ENCODE peak calls at places on chromosomes 3 and 15, in nine cellular contexts. Z is ovary; A is esophagus squamous epithelium; M is HCT116; Q is tibial artery; W is cardiac muscle cell; E is naive thymus-derived CD4-positive, alpha-beta T cell; T is SJCRH30; O is psoas muscle. J is an unnamed sample.

GRCh38 chr15:86916671-86917450 is 837.2 kb downstream of the AGBL1 start:
- DNase-seq in M (no peak), W (no peak), Z (no peak), E (no peak), A (no peak), O (no peak), T (no peak), Q (no peak), J (no peak)

GRCh38 chr3:32685604-32686185 is 707 bp downstream of the CNOT10 start:
- DNase-seq in M (no peak), E (no peak), O (no peak), T (no peak), W (peak), A (no peak), Z (no peak), Q (no peak), J (no peak)

GRCh38 chr3:160641675-160642330 is 35.2 kb upstream of the ARL14 start:
- DNase-seq in E (no peak), W (peak), A (no peak), T (no peak), M (no peak), Z (no peak), O (no peak), Q (no peak), J (no peak)

GRCh38 chr3:3089017-3089416 is 21.2 kb downstream of the IL5RA start:
- DNase-seq in Q (no peak), E (no peak), O (no peak), A (no peak), W (no peak), Z (no peak), M (no peak), T (no peak), J (no peak)

GRCh38 chr3:146052791-146053310 is 108.1 kb downstream of the PLOD2 start:
- DNase-seq in Q (no peak), Z (no peak), W (peak), M (no peak), T (no peak), E (no peak), A (no peak), O (no peak), J (no peak)

GRCh38 chr15:38050988-38051387 is 116.5 kb downstream of the TMCO5A start:
- DNase-seq in E (no peak), Z (no peak), O (no peak), A (no peak), Q (no peak), M (no peak), T (no peak), W (no peak), J (no peak)

GRCh38 chr3:66037330-66037985 is 1.3 kb downstream of the MAGI1 start:
- DNase-seq in Q (peak), E (no peak), W (peak), M (no peak), Z (peak), O (peak), T (peak), A (no peak), J (peak)

GRCh38 chr15:33071451-33071850 is 123.1 kb downstream of the FMN1 start:
- DNase-seq in E (no peak), Q (no peak), Z (no peak), W (no peak), A (no peak), M (no peak), O (no peak), T (no peak), J (no peak)

GRCh38 chr15:44468713-44469385 is 41.4 kb downstream of the CTDSPL2 start:
- DNase-seq in T (no peak), M (peak), E (no peak), W (peak), Z (no peak), O (no peak), Q (no peak), A (no peak), J (no peak)

GRCh38 chr3:138234401-138235179 is 47.5 kb downstream of the ARMC8 start:
- DNase-seq in E (no peak), Q (no peak), T (no peak), M (no peak), W (no peak), A (no peak), Z (no peak), O (no peak), J (no peak)

GRCh38 chr3:76943058-76943457 is 96.8 kb upstream of the ROBO2 start:
- DNase-seq in O (no peak), W (no peak), Z (no peak), M (no peak), A (no peak), T (no peak), E (no peak), Q (no peak), J (no peak)

GRCh38 chr3:52671676-52672075 is 14.0 kb downstream of the PBRM1 start:
- DNase-seq in E (no peak), M (no peak), W (no peak), T (no peak), Q (no peak), A (no peak), O (no peak), Z (no peak), J (no peak)

GRCh38 chr3:52670621-52671521 is 14.8 kb downstream of the PBRM1 start:
- DNase-seq in Q (peak), E (no peak), M (peak), T (peak), Z (no peak), A (no peak), W (peak), O (no peak), J (peak)
- H3K4me3 ChIP-seq in Q (no peak), E (no peak), M (no peak), T (no peak), Z (no peak), A (no peak), W (no peak), O (no peak), J (no peak)

DNA sequence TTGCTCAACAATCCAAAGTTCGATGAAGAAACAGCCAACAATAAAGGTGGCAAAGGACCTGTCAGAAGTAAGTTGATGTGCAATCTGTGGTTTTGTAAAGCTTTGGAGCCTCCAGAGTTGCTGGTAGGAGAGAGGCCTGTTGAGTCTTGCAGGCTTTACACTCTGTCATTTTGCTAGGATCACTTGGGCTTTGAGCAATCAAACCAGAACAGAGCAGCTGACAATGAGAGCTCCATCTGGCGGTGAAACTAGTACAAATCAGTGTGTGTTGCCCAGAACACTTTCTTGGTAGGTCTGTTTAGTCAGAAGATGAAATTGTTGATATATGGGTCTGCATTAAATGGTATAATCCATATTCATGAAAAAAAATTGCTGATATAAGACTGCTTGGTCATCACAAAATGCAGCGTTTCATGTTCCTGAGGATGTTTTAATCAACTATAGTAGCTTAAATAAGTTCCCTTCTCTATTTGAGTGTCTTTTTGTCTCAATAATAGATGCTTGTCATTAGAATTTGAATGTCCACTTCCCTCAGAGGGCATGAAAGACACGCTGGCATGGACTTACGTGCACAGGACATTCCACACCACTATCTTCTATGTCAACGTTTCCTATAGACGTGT is 25.7 kb downstream of the TMOD2 start:
- DNase-seq in A (no peak), M (peak), Z (peak), O (no peak), Q (peak), E (peak), T (peak), W (peak), J (no peak)
- H3K27ac ChIP-seq in A (peak), M (no peak), Z (no peak), O (no peak), Q (no peak), E (no peak), T (no peak), W (no peak), J (no peak)

GRCh38 chr15:71385469-71385868 is 270.2 kb downstream of the THSD4 start:
- DNase-seq in T (no peak), W (no peak), E (no peak), Q (no peak), O (no peak), A (no peak), Z (no peak), M (no peak), J (no peak)

GRCh38 chr15:71386005-71386404 is 270.7 kb downstream of the THSD4 start:
- DNase-seq in E (no peak), T (no peak), W (no peak), M (no peak), Z (no peak), O (no peak), A (no peak), Q (no peak), J (no peak)

GRCh38 chr15:71384501-71384900 is 269.2 kb downstream of the THSD4 start:
- DNase-seq in M (no peak), E (no peak), Z (no peak), A (no peak), Q (no peak), T (no peak), O (no peak), W (no peak), J (no peak)

GRCh38 chr15:71386448-71387236 is 271.4 kb downstream of the THSD4 start:
- DNase-seq in T (no peak), Q (no peak), Z (no peak), W (peak), M (no peak), O (no peak), A (no peak), E (peak), J (no peak)

DNA sequence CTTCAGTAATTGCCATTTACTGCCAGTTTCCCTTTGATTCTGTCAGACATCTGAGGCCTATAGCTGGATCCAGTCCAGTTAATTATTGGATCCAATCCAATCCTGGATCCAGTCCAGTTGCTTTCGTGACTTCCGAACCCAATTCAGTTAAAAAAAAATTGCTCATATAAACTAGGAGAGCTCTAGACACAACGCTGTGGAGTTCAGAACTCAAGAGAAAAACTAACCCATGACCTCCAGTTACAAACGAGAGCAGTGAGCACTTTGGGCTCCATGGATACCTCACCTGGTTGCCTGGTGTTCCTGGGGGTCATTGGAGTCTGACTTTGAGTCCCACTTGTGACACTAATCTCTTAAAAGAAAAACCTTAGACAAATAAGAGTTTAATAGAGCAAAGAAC is 269.8 kb downstream of the THSD4 start:
- DNase-seq in O (no peak), M (no peak), T (no peak), Z (no peak), W (peak), Q (no peak), E (no peak), A (no peak), J (no peak)
- H3K4me3 ChIP-seq in O (no peak), M (no peak), T (no peak), Z (no peak), W (no peak), Q (no peak), E (no peak), A (no peak), J (no peak)

GRCh38 chr15:89164712-89165211 is 56.6 kb downstream of the RLBP1 start:
- DNase-seq in T (no peak), A (no peak), O (no peak), Z (peak), M (no peak), Q (no peak), W (no peak), E (no peak), J (no peak)
- H3K27ac ChIP-seq in T (no peak), A (no peak), O (peak), Z (no peak), M (no peak), Q (peak), W (no peak), E (no peak), J (no peak)

DNA sequence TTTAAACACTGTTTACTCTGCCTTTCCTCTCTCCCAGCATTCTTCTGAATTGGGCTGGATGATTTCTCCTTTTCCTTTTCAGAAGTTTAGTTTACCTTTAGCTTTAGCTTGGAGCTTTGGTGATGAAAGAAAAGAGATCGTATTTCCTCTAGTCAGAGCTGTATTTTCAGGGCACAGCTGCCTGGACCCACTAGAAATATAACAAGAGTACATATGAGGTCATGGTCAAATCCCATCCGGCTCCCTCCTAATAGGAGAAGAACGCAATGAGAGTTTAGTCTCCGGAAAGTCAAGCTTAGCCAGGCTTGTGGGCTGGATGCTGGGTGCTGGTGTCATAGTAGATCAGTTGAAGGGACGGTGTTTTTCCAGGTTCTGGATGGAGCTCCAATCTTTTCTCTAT is 177.1 kb upstream of the PFN2 start:
- DNase-seq in O (peak), E (no peak), A (no peak), M (no peak), Q (no peak), Z (no peak), W (peak), T (peak), J (no peak)
- H3K4me3 ChIP-seq in O (peak), E (no peak), A (no peak), M (no peak), Q (no peak), Z (no peak), W (no peak), T (peak), J (no peak)

J was measured in coronary artery.